ENCODE peak calls at places on chromosomes 12 and 14, in five cellular contexts. E, M, D, B and K are unnamed samples.

GRCh38 chr12:101832030-101832429 is 1.3 kb upstream of the GNPTAB start:
- DNase-seq in B (no peak), E (no peak), M (no peak), D (no peak), K (no peak)

GRCh38 chr14:51028851-51029754 is 65.8 kb downstream of the TRIM9 start:
- DNase-seq in D (no peak), E (no peak), M (peak; percentile 3), B (no peak), K (no peak)

GRCh38 chr12:123094349-123095073 is 56.4 kb downstream of the PITPNM2 start:
- DNase-seq in B (peak; percentile 81), M (peak; percentile 88), D (peak; percentile 35), E (peak; percentile 78), K (no peak)

GRCh38 chr12:89208661-89209096 is 143.6 kb downstream of the DUSP6 start:
- DNase-seq in D (no peak), B (no peak), E (no peak), M (peak; percentile 56), K (no peak)

GRCh38 chr12:11758838-11759509 is 109.5 kb downstream of the ETV6 start:
- DNase-seq in B (no peak), E (no peak), M (peak; percentile 76), D (no peak), K (no peak)

GRCh38 chr12:5242440-5242839 is 189.5 kb upstream of the NTF3 start:
- DNase-seq in D (no peak), M (no peak), B (no peak), E (no peak), K (no peak)

GRCh38 chr12:109737111-109737510 is 23.5 kb downstream of the FAM222A start:
- DNase-seq in E (no peak), M (no peak), B (peak; percentile 22), D (peak; percentile 9), K (peak; percentile 35)

GRCh38 chr12:68896881-68897540 is 36.0 kb downstream of the CPM start:
- DNase-seq in B (no peak), E (peak; percentile 40), M (no peak), D (no peak), K (no peak)

GRCh38 chr12:95548539-95549391 is 2.5 kb downstream of the USP44 start:
- DNase-seq in M (peak; percentile 2), E (no peak), D (peak; percentile 66), B (peak; percentile 71), K (peak; percentile 84)

GRCh38 chr12:15602051-15602672 is 187.0 kb downstream of the EPS8 start:
- DNase-seq in B (no peak), M (no peak), E (no peak), D (no peak), K (no peak)

GRCh38 chr14:89265229-89265628 is 151.8 kb downstream of the FOXN3 start:
- DNase-seq in D (no peak), B (no peak), M (no peak), E (no peak), K (no peak)

GRCh38 chr14:42541535-42542001 is 934.9 kb downstream of the LRFN5 start:
- DNase-seq in B (no peak), M (peak; percentile 52), E (no peak), D (no peak), K (no peak)

GRCh38 chr12:32921397-32921796 is 24.8 kb upstream of the PKP2 start:
- DNase-seq in M (no peak), D (no peak), B (no peak), E (peak; percentile 46), K (no peak)

GRCh38 chr12:15276088-15276698 is 46.1 kb upstream of the PTPRO start:
- DNase-seq in B (no peak), D (peak; percentile 29), E (peak; percentile 48), M (peak; percentile 51), K (no peak)

GRCh38 chr12:113879658-113880057 is 86.5 kb downstream of the RBM19 start:
- DNase-seq in M (no peak), D (no peak), B (no peak), E (no peak), K (no peak)

GRCh38 chr14:69931960-69932359 is 52.7 kb downstream of the SMOC1 start:
- DNase-seq in B (no peak), E (no peak), M (no peak), D (no peak), K (no peak)

GRCh38 chr14:70856851-70857498 is 47.7 kb upstream of the MAP3K9 start:
- DNase-seq in E (peak; percentile 92), M (peak; percentile 89), D (no peak), B (no peak), K (no peak)

GRCh38 chr14:41073544-41073943 is 533.1 kb upstream of the LRFN5 start:
- DNase-seq in E (no peak), B (no peak), D (no peak), M (no peak), K (no peak)

GRCh38 chr14:32047791-32048190 is 29.3 kb upstream of the ARHGAP5 start:
- DNase-seq in D (no peak), E (peak; percentile 34), M (peak; percentile 6), B (no peak), K (no peak)

GRCh38 chr12:76946451-76946850 is 67.6 kb upstream of the CSRP2 start:
- DNase-seq in M (no peak), B (no peak), E (no peak), D (no peak), K (no peak)

GRCh38 chr12:41205070-41205715 is 17.1 kb downstream of the PDZRN4 start:
- DNase-seq in D (no peak), E (no peak), M (peak; percentile 54), B (no peak), K (no peak)

GRCh38 chr12:113914806-113915205 is 51.3 kb downstream of the RBM19 start:
- DNase-seq in M (no peak), B (no peak), E (no peak), D (no peak), K (no peak)

GRCh38 chr12:19826988-19827550 is 387.8 kb downstream of the AEBP2 start:
- DNase-seq in E (peak; percentile 18), B (no peak), D (no peak), M (peak; percentile 67), K (no peak)

GRCh38 chr12:88553941-88554658 is 26.2 kb downstream of the KITLG start:
- DNase-seq in B (no peak), D (no peak), M (peak; percentile 71), E (peak; percentile 77), K (no peak)

GRCh38 chr14:44720707-44721106 is 213.6 kb upstream of the FSCB start:
- DNase-seq in B (no peak), M (no peak), E (peak; percentile 0), D (no peak), K (no peak)

GRCh38 chr12:3142386-3142785 is 65.2 kb downstream of the TSPAN9 start:
- DNase-seq in B (no peak), D (no peak), E (no peak), M (no peak), K (no peak)

GRCh38 chr14:101736071-101736470 is 25.4 kb upstream of the PPP2R5C start:
- DNase-seq in D (no peak), E (no peak), B (no peak), M (no peak), K (no peak)

GRCh38 chr14:91185721-91186120 is 58.8 kb downstream of the GPR68 start:
- DNase-seq in M (no peak), E (no peak), D (no peak), B (no peak), K (no peak)

GRCh38 chr14:94630396-94630795 is 18.2 kb downstream of the SERPINA3 start:
- DNase-seq in M (no peak), E (no peak), B (no peak), D (no peak), K (no peak)
- H3K4me1 ChIP-seq in M (no peaks in the 10 kb centered on the region), E (no peaks in the 10 kb centered on the region), B (no peaks in the 10 kb centered on the region), D (no peaks in the 10 kb centered on the region), K (no peaks in the 10 kb centered on the region)

GRCh38 chr12:31368666-31369361 is 42.9 kb upstream of the SINHCAF start:
- DNase-seq in D (no peak), M (peak; percentile 36), E (no peak), B (no peak), K (no peak)
- H3K27ac ChIP-seq in D (no peak overlapping the region), M (no peak overlapping the region), E (no peak overlapping the region), B (no peak overlapping the region), K (no peak overlapping the region)

GRCh38 chr12:53107122-53107521 is 3.8 kb downstream of the SOAT2 start:
- DNase-seq in E (no peak), M (no peak), B (no peak), D (no peak), K (no peak)

GRCh38 chr12:53105256-53105655 is 2.0 kb downstream of the SOAT2 start:
- DNase-seq in M (no peak), D (no peak), B (no peak), E (no peak), K (no peak)

GRCh38 chr12:53102883-53103807 is at the start of gene SOAT2:
- DNase-seq in B (no peak), M (no peak), E (no peak), D (no peak), K (peak; percentile 75)

GRCh38 chr12:53103860-53104305 is 597 bp downstream of the SOAT2 start:
- DNase-seq in B (no peak), D (no peak), M (peak; percentile 9), E (no peak), K (no peak)

DNA sequence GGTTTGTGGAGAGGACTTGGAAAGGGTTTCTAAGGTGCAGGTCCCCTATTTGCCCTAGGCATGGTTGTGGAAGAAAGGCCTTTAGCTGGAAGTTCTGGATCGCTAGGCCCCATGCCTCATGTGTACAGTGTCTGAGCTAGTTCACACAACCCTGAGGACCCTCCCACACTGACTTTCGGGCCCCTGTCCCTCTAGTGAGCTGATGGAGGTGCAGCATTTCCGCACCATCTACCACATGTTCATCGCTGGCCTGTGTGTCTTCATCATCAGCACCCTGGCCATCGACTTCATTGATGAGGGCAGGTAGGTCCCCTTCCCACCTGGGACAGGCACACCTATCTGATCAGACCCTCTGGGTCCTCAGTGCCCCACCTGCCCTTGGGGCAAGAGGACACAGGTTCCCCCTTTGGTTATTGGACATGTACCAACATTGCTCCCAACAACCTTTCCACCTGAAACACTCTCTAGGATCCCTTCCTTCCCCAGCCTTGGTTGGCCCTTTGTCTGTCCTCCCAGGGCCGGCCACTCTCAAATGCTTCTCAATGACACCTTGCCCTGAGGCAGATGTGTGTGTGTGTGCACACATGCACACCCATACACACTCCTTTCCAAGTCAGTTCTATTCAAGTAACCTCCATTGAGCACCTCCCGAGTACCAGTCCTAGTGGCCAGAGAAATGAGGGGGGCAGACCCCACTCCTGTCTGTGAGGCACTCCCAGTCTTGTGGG is 2.6 kb downstream of the SOAT2 start:
- DNase-seq in M (no peak), B (no peak), E (no peak), D (no peak), K (no peak)
- H3K4me1 ChIP-seq in M (peaks cover 3% of the 10 kb centered on the region), B (no peaks in the 10 kb centered on the region), E (no peaks in the 10 kb centered on the region), D (peaks cover 14% of the 10 kb centered on the region), K (peaks cover 17% of the 10 kb centered on the region)

GRCh38 chr12:92650228-92650822 is 52.5 kb upstream of the PLEKHG7 start:
- DNase-seq in E (no peak), D (no peak), B (no peak), M (no peak), K (no peak)

GRCh38 chr12:92649511-92650227 is 53.1 kb upstream of the PLEKHG7 start:
- DNase-seq in M (peak; percentile 86), D (peak; percentile 70), E (peak; percentile 82), B (no peak), K (no peak)

GRCh38 chr12:92656911-92657310 is 45.9 kb upstream of the PLEKHG7 start:
- DNase-seq in E (no peak), B (no peak), M (no peak), D (no peak), K (no peak)

DNA sequence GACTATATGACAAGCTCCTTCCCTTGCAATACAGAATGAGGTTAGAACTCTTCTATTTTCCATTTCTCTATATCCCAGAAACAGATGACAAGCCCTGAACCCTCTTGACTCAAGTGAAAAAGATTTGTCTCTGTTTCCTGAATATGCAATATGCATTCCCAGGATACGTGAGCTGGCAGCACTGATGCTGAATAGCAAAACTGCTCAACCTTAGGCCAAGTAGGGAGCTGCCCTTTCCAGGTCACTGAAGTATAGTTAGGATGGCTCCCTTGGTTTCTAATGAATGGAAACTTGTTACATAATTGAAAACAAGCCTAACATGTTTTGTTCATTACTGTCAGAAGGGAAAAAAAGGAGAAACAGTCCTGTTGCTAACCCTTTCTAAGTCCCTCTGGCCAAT is 47.9 kb upstream of the PLEKHG7 start:
- DNase-seq in B (no peak), E (no peak), M (no peak), D (no peak), K (no peak)
- H3K27ac ChIP-seq in B (no peak overlapping the region), E (no peak overlapping the region), M (no peak overlapping the region), D (no peak overlapping the region), K (no peak overlapping the region)